ENCODE peak calls at places on chromosomes 7 and 10, in six cellular contexts. Y is transverse colon, R is spleen, M is breast epithelium, W is GM23338, X is SK-N-SH. L is an unnamed sample.

GRCh38 chr10:19811517-19811916 is 4.7 kb upstream of the PLXDC2 start:
- DNase-seq in M (no peak), R (no peak), X (peak), Y (no peak), W (peak), L (no peak)

GRCh38 chr7:30556854-30557644 is 37.6 kb upstream of the GARS1 start:
- DNase-seq in X (no peak), Y (no peak), R (no peak), M (peak), W (peak), L (no peak)

GRCh38 chr7:2928613-2929311 is 84.7 kb upstream of the GNA12 start:
- DNase-seq in W (no peak), M (no peak), X (peak), R (peak), Y (no peak), L (no peak)

GRCh38 chr7:95276114-95276513 is 48.2 kb downstream of the PON1 start:
- DNase-seq in R (no peak), W (no peak), X (no peak), Y (no peak), M (no peak), L (no peak)

GRCh38 chr10:48444266-48444665 is 137.8 kb downstream of the MAPK8 start:
- DNase-seq in Y (no peak), R (no peak), M (no peak), W (peak), X (peak), L (peak)

GRCh38 chr7:55413442-55413841 is 48.3 kb downstream of the LANCL2 start:
- DNase-seq in R (no peak), Y (no peak), X (no peak), M (no peak), W (no peak), L (no peak)

GRCh38 chr7:56007167-56007652 is 42.8 kb downstream of the NIPSNAP2 start:
- DNase-seq in X (no peak), Y (no peak), M (no peak), R (peak), W (no peak), L (no peak)

GRCh38 chr10:2143213-2143882 is 406.0 kb upstream of the ADARB2 start:
- DNase-seq in R (no peak), M (no peak), X (no peak), Y (no peak), W (no peak), L (no peak)

GRCh38 chr7:38673795-38674194 is 42.6 kb upstream of the AMPH start:
- DNase-seq in R (no peak), Y (no peak), W (no peak), M (no peak), X (no peak), L (no peak)

GRCh38 chr7:106590209-106590816 is 70.6 kb downstream of the CCDC71L start:
- DNase-seq in R (no peak), W (no peak), X (no peak), Y (no peak), M (no peak), L (no peak)
- TF ChIP-seq POLR2AphosphoS5 in R (no peak), W (no peak), X (no peak), Y (no peak), M (no peak), L (no peak)

GRCh38 chr7:134777908-134778580 is 1.4 kb upstream of the CALD1 start:
- DNase-seq in R (no peak), X (no peak), Y (no peak), W (no peak), M (no peak), L (no peak)
- TF ChIP-seq POLR2AphosphoS5 in R (no peak), X (no peak), Y (no peak), W (no peak), M (no peak), L (no peak)

GRCh38 chr7:149873074-149873967 is 448 bp upstream of the ATP6V0E2 start:
- DNase-seq in R (peak), W (peak), M (peak), X (peak), Y (peak), L (peak)

GRCh38 chr7:149871576-149871975 is 2.2 kb upstream of the ATP6V0E2 start:
- DNase-seq in Y (no peak), X (no peak), M (no peak), W (no peak), R (no peak), L (no peak)

GRCh38 chr7:149873968-149874643 is at the start of gene ATP6V0E2:
- DNase-seq in X (no peak), Y (no peak), M (no peak), R (no peak), W (peak), L (no peak)

GRCh38 chr7:149870701-149871483 is 2.9 kb upstream of the ATP6V0E2 start:
- DNase-seq in R (no peak), Y (no peak), M (no peak), X (no peak), W (no peak), L (no peak)

DNA sequence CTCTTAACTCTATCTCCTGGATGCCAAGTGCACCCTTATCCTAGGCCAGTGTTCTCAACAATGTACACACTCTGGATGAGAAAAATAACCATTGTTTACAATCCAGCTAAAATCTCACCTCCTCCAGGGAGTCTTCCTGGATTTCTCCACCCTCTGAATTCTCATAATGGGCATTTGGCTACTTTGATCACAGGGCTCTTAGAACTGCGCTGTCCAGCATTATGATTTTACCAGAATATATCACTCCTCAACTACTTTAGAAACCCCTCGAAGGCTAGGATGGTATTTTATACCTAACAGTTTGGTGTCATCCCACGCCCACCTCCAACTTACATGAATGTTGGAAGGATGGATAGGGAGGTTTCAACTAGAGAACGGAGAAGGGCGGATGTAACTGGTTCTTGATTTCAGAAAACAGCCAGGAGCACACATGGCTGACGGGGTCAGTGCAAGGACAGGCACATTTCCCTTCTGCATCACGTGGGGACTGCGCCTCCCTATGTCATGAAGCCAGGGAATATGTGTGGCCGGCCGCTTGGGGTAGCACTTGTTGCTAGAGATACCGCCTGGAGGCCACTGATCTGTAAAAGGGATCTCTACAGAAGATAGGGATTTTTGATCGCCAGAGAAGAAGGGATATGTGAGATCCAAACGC is 1.2 kb upstream of the ATP6V0E2 start:
- DNase-seq in Y (peak), X (peak), W (peak), M (peak), R (no peak), L (peak)
- TF ChIP-seq POLR2AphosphoS5 in Y (peak), X (peak), W (no peak), M (peak), R (peak), L (peak)

GRCh38 chr10:79084012-79084971 is 15.5 kb downstream of the ZMIZ1 start:
- DNase-seq in W (peak), Y (peak), M (peak), X (peak), R (peak), L (peak)
- TF ChIP-seq POLR2AphosphoS5 in W (no peak), Y (peak), M (peak), X (no peak), R (peak), L (peak)

GRCh38 chr7:35792472-35793224 is 8.2 kb upstream of the SEPTIN7 start:
- DNase-seq in R (no peak), X (no peak), M (no peak), Y (no peak), W (no peak), L (no peak)
- TF ChIP-seq POLR2AphosphoS5 in R (no peak), X (no peak), M (peak), Y (no peak), W (no peak), L (no peak)

DNA sequence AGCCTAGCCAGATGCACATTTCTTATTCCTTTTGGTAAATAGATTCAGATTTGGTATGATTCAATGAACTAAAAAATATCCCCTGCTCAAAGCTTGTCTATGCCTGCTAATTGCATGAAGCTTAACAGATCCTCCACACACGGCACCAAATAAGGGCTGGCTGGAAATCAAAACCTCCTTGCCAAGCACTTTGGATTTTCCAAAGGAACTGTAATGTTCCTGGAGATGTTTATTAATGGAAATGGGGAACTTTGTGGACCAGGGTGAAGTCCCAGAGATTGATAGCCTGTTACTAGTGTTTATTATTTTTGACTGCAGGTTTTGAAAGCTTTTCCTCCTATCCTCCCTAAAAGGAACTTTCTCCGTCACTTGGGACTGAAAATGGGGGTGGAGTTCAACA is 1027.6 kb downstream of the LRMDA start:
- DNase-seq in W (no peak), R (no peak), M (no peak), Y (peak), X (no peak), L (no peak)
- TF ChIP-seq POLR2AphosphoS5 in W (no peak), R (no peak), M (no peak), Y (peak), X (no peak), L (peak)